ENCODE peak calls at places on chromosome 1, in nine cellular contexts. H is astrocyte of the spinal cord, J is cardiac fibroblast, I is AML-193, W is caudate nucleus, T is sciatic nerve, F is kidney tubule cell, N is fibroblast of lung, E is PC-3. D is an unnamed sample.

GRCh38 chr1:19336543-19336942 is 24.4 kb downstream of the SLC66A1 start:
- DNase-seq in H (no peak), J (peak), I (no peak), W (no peak), T (no peak), F (peak), N (peak), E (peak), D (peak)

GRCh38 chr1:223230161-223230881 is 87.3 kb upstream of the TLR5 start:
- DNase-seq in H (peak), J (peak), I (no peak), W (no peak), T (no peak), F (peak), N (peak), E (peak), D (peak)

GRCh38 chr1:185245466-185245865 is 71.6 kb downstream of the IVNS1ABP start:
- DNase-seq in H (no peak), J (peak), I (no peak), W (no peak), T (no peak), F (no peak), N (peak), E (peak), D (no peak)

GRCh38 chr1:25587290-25587689 is 29.3 kb upstream of the MAN1C1 start:
- DNase-seq in H (no peak), J (no peak), I (no peak), W (no peak), T (no peak), F (no peak), N (no peak), E (no peak), D (no peak)

GRCh38 chr1:209095627-209096595 is 487.6 kb upstream of the CAMK1G start:
- DNase-seq in H (peak), J (no peak), I (no peak), W (no peak), T (no peak), F (peak), N (peak), E (peak), D (peak)

GRCh38 chr1:165833358-165833757 is 5.9 kb downstream of the UCK2 start:
- DNase-seq in H (no peak), J (no peak), I (peak), W (no peak), T (no peak), F (no peak), N (no peak), E (no peak), D (no peak)

GRCh38 chr1:25439287-25439686 is 8.6 kb downstream of the MACO1 start:
- DNase-seq in H (no peak), J (no peak), I (no peak), W (no peak), T (no peak), F (no peak), N (no peak), E (no peak), D (no peak)

GRCh38 chr1:223628233-223628632 is 37.3 kb downstream of the CAPN8 start:
- DNase-seq in H (peak), J (peak), I (peak), W (no peak), T (no peak), F (peak), N (peak), E (peak), D (no peak)

GRCh38 chr1:164768045-164768402 is 209.0 kb downstream of the PBX1 start:
- DNase-seq in H (peak), J (peak), I (no peak), W (no peak), T (no peak), F (peak), N (peak), E (no peak), D (no peak)

D was measured in mammary epithelial cell.